ENCODE peak calls at places on chromosomes 5 and 9, in six cellular contexts. Q is activated CD4-positive, alpha-beta T cell treated with anti-CD3 and anti-CD28 coated beads, Interleukin-2, amount 50 U/mL, for 1 hour; C is naive thymus-derived CD8-positive, alpha-beta T cell; G is upper lobe of right lung; X is AG04450; N is cerebellar nuclear complex. D is an unnamed sample.

GRCh38 chr9:126979461-126979860 is 64.9 kb downstream of the RALGPS1 start:
- DNase-seq in Q (no peak), C (no peak), G (no peak), X (no peak), N (no peak), D (no peak)

GRCh38 chr5:102759289-102759688 is 4.2 kb downstream of the PAM start:
- DNase-seq in Q (no peak), C (no peak), G (no peak), X (no peak), N (no peak), D (no peak)

GRCh38 chr9:121592265-121592664 is 59.2 kb upstream of the DAB2IP start:
- DNase-seq in Q (no peak), C (no peak), G (no peak), X (no peak), N (no peak), D (no peak)

GRCh38 chr9:6675268-6675667 is 29.7 kb upstream of the GLDC start:
- DNase-seq in Q (no peak), C (no peak), G (no peak), X (no peak), N (no peak), D (no peak)

GRCh38 chr5:140926211-140926902 is at the start of gene PCDHAC1:
- DNase-seq in Q (no peak), C (no peak), G (peak), X (no peak), N (peak), D (no peak)

GRCh38 chr5:145350501-145350900 is 484.6 kb downstream of the PRELID2 start:
- DNase-seq in Q (no peak), C (no peak), G (no peak), X (peak), N (no peak), D (no peak)

GRCh38 chr9:128724744-128725211 is 851 bp upstream of the ZDHHC12 start:
- DNase-seq in Q (peak), C (no peak), G (peak), X (peak), N (peak), D (no peak)

GRCh38 chr5:66993882-66994281 is 202.7 kb downstream of the CD180 start:
- DNase-seq in Q (no peak), C (no peak), G (no peak), X (no peak), N (no peak), D (no peak)

D was measured in epithelial cell of proximal tubule.